ENCODE peak calls at places on chromosomes 12 and 14, in eight cellular contexts. A, O, F, Q, D, W, R and P are unnamed samples.

GRCh38 chr12:39723831-39724230 is 104.2 kb upstream of the ABCD2 start:
- DNase-seq in D (no peak), Q (no peak), F (no peak), W (no peak), A (no peak), O (no peak), R (no peak), P (no peak)

GRCh38 chr12:119910586-119910985 is 33.5 kb upstream of the CIT start:
- DNase-seq in D (no peak), W (no peak), O (no peak), A (no peak), F (no peak), R (no peak), Q (no peak), P (no peak)

GRCh38 chr12:29082522-29082921 is 66.6 kb upstream of the FAR2 start:
- DNase-seq in R (no peak), W (no peak), D (no peak), F (no peak), A (no peak), O (no peak), Q (no peak), P (no peak)

GRCh38 chr12:117476341-117476740 is 114.9 kb upstream of the NOS1 start:
- DNase-seq in R (no peak), W (no peak), O (no peak), F (no peak), A (no peak), Q (no peak), D (no peak), P (no peak)

GRCh38 chr14:50312734-50313054 is 570 bp downstream of the DMAC2L start:
- DNase-seq in D (no peak), O (no peak), F (no peak), W (no peak), Q (no peak), A (no peak), R (no peak), P (no peak)

GRCh38 chr12:59548930-59549329 is 46.9 kb upstream of the SLC16A7 start:
- DNase-seq in D (no peak), A (no peak), Q (no peak), O (no peak), R (peak; percentile 33), F (no peak), W (no peak), P (no peak)

GRCh38 chr12:120726510-120726793 is 826 bp downstream of the ACADS start:
- DNase-seq in W (no peak), O (no peak), A (no peak), Q (no peak), R (no peak), F (no peak), D (no peak), P (no peak)

GRCh38 chr12:3658327-3659163 is 94.4 kb downstream of the CRACR2A start:
- DNase-seq in A (no peak), O (peak; percentile 22), W (no peak), R (peak; percentile 33), D (peak; percentile 53), Q (peak; percentile 21), F (peak; percentile 44), P (no peak)

GRCh38 chr14:101740981-101741380 is 20.5 kb upstream of the PPP2R5C start:
- DNase-seq in Q (no peak), W (no peak), D (no peak), R (no peak), O (no peak), F (no peak), A (no peak), P (no peak)

GRCh38 chr12:97805086-97805485 is 342.5 kb downstream of the RMST start:
- DNase-seq in D (no peak), R (no peak), A (no peak), F (no peak), Q (no peak), O (no peak), W (no peak), P (no peak)

GRCh38 chr12:60271816-60272215 is 676.0 kb downstream of the SLC16A7 start:
- DNase-seq in W (no peak), A (no peak), F (no peak), Q (no peak), O (no peak), R (no peak), D (no peak), P (no peak)

GRCh38 chr14:76977793-76978730 is 50.4 kb downstream of the IRF2BPL start:
- DNase-seq in O (peak; percentile 74), F (peak; percentile 50), D (no peak), W (peak; percentile 73), A (peak; percentile 57), Q (no peak), R (peak; percentile 41), P (peak; percentile 77)

GRCh38 chr14:77128414-77128891 is 13.1 kb downstream of the ZDHHC22 start:
- DNase-seq in O (no peak), W (no peak), R (no peak), F (no peak), A (no peak), Q (no peak), D (no peak), P (no peak)

GRCh38 chr12:96770239-96770780 is 136.7 kb upstream of the NEDD1 start:
- DNase-seq in Q (no peak), F (no peak), D (no peak), R (no peak), A (no peak), W (no peak), O (no peak), P (no peak)

DNA sequence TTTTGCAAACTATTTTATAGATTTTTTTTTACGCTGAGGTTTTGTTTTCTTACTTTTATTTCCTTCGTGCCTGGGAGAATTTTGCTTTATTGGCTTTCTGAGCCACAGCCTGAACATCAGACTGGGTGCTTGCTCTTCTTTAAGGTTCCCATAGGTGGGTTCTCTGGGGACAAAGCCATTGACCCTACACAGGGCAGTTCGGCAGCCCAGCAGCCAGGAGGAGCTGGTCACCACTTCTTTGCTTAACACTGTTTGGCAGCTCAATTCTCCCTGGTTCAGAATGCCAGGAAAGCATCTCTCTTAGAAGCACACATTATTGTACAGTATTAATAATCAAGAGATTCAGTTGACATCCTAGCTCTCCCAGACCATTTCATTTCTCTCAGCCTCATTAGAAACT is 140.8 kb upstream of the NEDD1 start:
- DNase-seq in D (no peak), O (no peak), F (no peak), A (no peak), R (no peak), Q (peak; percentile 13), W (no peak), P (no peak)
- TF ChIP-seq CTCF in D (no peak), O (no peak), F (no peak), A (no peak), R (no peak), Q (peak; percentile 75), W (no peak), P (no peak)

GRCh38 chr14:75063491-75064204 is at the start of gene ACYP1:
- DNase-seq in R (peak; percentile 95), A (peak; percentile 93), D (peak; percentile 93), W (peak; percentile 94), Q (peak; percentile 80), O (peak; percentile 91), F (peak; percentile 93), P (peak; percentile 70)
- TF ChIP-seq CTCF in R (no peak), A (no peak), D (no peak), W (no peak), Q (no peak), O (no peak), F (no peak), P (no peak)

GRCh38 chr12:126781593-126781992 is 1485.4 kb upstream of the TMEM132C start:
- DNase-seq in O (no peak), R (no peak), W (no peak), D (no peak), Q (no peak), F (no peak), A (no peak), P (no peak)

GRCh38 chr12:126782083-126782482 is 1484.9 kb upstream of the TMEM132C start:
- DNase-seq in W (no peak), R (no peak), F (no peak), A (no peak), Q (no peak), D (no peak), O (no peak), P (no peak)

GRCh38 chr12:126780343-126780742 is 1486.6 kb upstream of the TMEM132C start:
- DNase-seq in W (no peak), Q (no peak), A (no peak), D (no peak), F (no peak), R (no peak), O (no peak), P (no peak)

GRCh38 chr12:126789963-126790362 is 1477.0 kb upstream of the TMEM132C start:
- DNase-seq in R (no peak), W (no peak), O (no peak), D (no peak), F (no peak), Q (no peak), A (no peak), P (no peak)

DNA sequence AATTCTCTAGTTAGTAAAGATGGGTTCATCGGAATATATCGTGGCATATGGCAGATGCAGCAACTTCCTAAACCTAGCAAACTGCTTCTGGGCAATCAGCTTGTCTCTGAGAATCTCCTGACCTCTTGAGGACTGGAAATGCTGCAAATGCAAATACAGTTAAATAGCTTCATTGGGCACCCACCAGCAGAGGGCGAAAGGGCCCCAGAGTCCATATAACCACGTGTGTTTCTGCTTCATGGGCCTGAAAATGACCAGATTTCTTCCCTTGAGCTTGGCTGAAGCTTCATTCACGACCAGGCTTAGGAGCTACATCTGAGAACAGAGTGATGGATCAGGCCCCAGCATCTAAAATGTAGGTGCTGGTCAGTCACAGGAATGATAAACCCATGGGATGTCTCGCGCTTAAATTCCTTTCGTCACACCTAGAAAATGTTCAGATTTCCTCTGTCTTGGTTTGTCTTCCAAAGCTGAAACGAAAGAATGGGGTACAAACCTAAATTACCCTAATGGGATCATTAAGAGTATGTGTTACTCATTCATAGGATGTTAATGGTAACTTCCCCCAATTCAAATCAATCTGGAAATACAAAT is 1482.5 kb upstream of the TMEM132C start:
- DNase-seq in A (no peak), O (peak; percentile 11), F (peak; percentile 36), R (peak; percentile 39), D (peak; percentile 52), W (no peak), Q (peak; percentile 58), P (no peak)
- TF ChIP-seq CTCF in A (peak; percentile 59), O (no peak), F (peak; percentile 36), R (no peak), D (peak; percentile 70), W (no peak), Q (peak; percentile 89), P (peak; percentile 32)

GRCh38 chr12:22683131-22683530 is 58.2 kb downstream of the ETNK1 start:
- DNase-seq in Q (no peak), R (no peak), W (no peak), F (no peak), D (no peak), A (no peak), O (no peak), P (no peak)

GRCh38 chr12:22687677-22688076 is 62.7 kb downstream of the ETNK1 start:
- DNase-seq in F (no peak), Q (no peak), W (no peak), R (no peak), D (no peak), O (no peak), A (no peak), P (no peak)

GRCh38 chr12:22684124-22684523 is 59.2 kb downstream of the ETNK1 start:
- DNase-seq in F (no peak), R (no peak), W (no peak), O (no peak), A (no peak), D (no peak), Q (no peak), P (no peak)

GRCh38 chr12:22682663-22683062 is 57.7 kb downstream of the ETNK1 start:
- DNase-seq in A (no peak), W (no peak), D (no peak), Q (no peak), R (no peak), F (no peak), O (no peak), P (no peak)

GRCh38 chr12:22684526-22685118 is 59.7 kb downstream of the ETNK1 start:
- DNase-seq in A (no peak), F (no peak), W (no peak), R (no peak), D (no peak), Q (no peak), O (no peak), P (no peak)
- TF ChIP-seq CTCF in A (peak; percentile 70), F (peak; percentile 65), W (no peak), R (no peak), D (peak; percentile 92), Q (peak; percentile 8), O (peak; percentile 81), P (peak; percentile 40)